ENCODE peak calls at places on chromosome 21, in six cellular contexts. One of them, this sample, is unnamed.

GRCh38 chr21:39120876-39121599 is 62.2 kb downstream of the PSMG1 start:
- DNase-seq in GM13977: no peak
- DNase-seq in effector CD4-positive, alpha-beta T cell: no peak
- DNase-seq in iPS-NIHi11: peak
- DNase-seq in NCI-H1930: no peak
- DNase-seq in nephron progenitor cell: peak
- DNase-seq in this sample: no peak

GRCh38 chr21:35840197-35840799 is 220.0 kb downstream of the SETD4 start:
- DNase-seq in GM13977: peak
- DNase-seq in effector CD4-positive, alpha-beta T cell: peak
- DNase-seq in iPS-NIHi11: peak
- DNase-seq in NCI-H1930: peak
- DNase-seq in nephron progenitor cell: peak
- DNase-seq in this sample: no peak

GRCh38 chr21:43192501-43193081 is 23.8 kb downstream of the CRYAA start:
- DNase-seq in GM13977: no peak
- DNase-seq in effector CD4-positive, alpha-beta T cell: no peak
- DNase-seq in iPS-NIHi11: no peak
- DNase-seq in NCI-H1930: no peak
- DNase-seq in nephron progenitor cell: no peak
- DNase-seq in this sample: no peak

GRCh38 chr21:33587792-33588484 is 546 bp downstream of the DONSON start:
- DNase-seq in GM13977: peak
- DNase-seq in effector CD4-positive, alpha-beta T cell: no peak
- DNase-seq in iPS-NIHi11: peak
- DNase-seq in NCI-H1930: no peak
- DNase-seq in nephron progenitor cell: peak
- DNase-seq in this sample: peak

GRCh38 chr21:28754127-28754611 is 238.5 kb downstream of the LTN1 start:
- DNase-seq in GM13977: no peak
- DNase-seq in effector CD4-positive, alpha-beta T cell: no peak
- DNase-seq in iPS-NIHi11: no peak
- DNase-seq in NCI-H1930: no peak
- DNase-seq in nephron progenitor cell: no peak
- DNase-seq in this sample: no peak

GRCh38 chr21:36709030-36709867 is 10.3 kb downstream of the SIM2 start:
- DNase-seq in GM13977: peak
- DNase-seq in effector CD4-positive, alpha-beta T cell: no peak
- DNase-seq in iPS-NIHi11: no peak
- DNase-seq in NCI-H1930: no peak
- DNase-seq in nephron progenitor cell: no peak
- DNase-seq in this sample: no peak

GRCh38 chr21:42971897-42972275 is 2.5 kb upstream of the PKNOX1 start:
- DNase-seq in GM13977: peak
- DNase-seq in effector CD4-positive, alpha-beta T cell: no peak
- DNase-seq in iPS-NIHi11: no peak
- DNase-seq in NCI-H1930: no peak
- DNase-seq in nephron progenitor cell: no peak
- DNase-seq in this sample: no peak

GRCh38 chr21:36141513-36141925 is 6.6 kb downstream of the CBR3 start:
- DNase-seq in GM13977: peak
- DNase-seq in effector CD4-positive, alpha-beta T cell: peak
- DNase-seq in iPS-NIHi11: peak
- DNase-seq in NCI-H1930: peak
- DNase-seq in nephron progenitor cell: peak
- DNase-seq in this sample: peak

GRCh38 chr21:37904879-37905278 is 11.4 kb downstream of the KCNJ6 start:
- DNase-seq in GM13977: no peak
- DNase-seq in effector CD4-positive, alpha-beta T cell: no peak
- DNase-seq in iPS-NIHi11: no peak
- DNase-seq in NCI-H1930: no peak
- DNase-seq in nephron progenitor cell: no peak
- DNase-seq in this sample: no peak

GRCh38 chr21:45365608-45366241 is 39.2 kb upstream of the COL18A1 start:
- DNase-seq in GM13977: no peak
- DNase-seq in effector CD4-positive, alpha-beta T cell: no peak
- DNase-seq in iPS-NIHi11: peak
- DNase-seq in NCI-H1930: no peak
- DNase-seq in nephron progenitor cell: no peak
- DNase-seq in this sample: no peak

GRCh38 chr21:38255718-38256117 is 1.1 kb upstream of the KCNJ15 start:
- DNase-seq in GM13977: no peak
- DNase-seq in effector CD4-positive, alpha-beta T cell: no peak
- DNase-seq in iPS-NIHi11: no peak
- DNase-seq in NCI-H1930: no peak
- DNase-seq in nephron progenitor cell: no peak
- DNase-seq in this sample: no peak

GRCh38 chr21:30190554-30190953 is 23.9 kb upstream of the CLDN17 start:
- DNase-seq in GM13977: no peak
- DNase-seq in effector CD4-positive, alpha-beta T cell: no peak
- DNase-seq in iPS-NIHi11: no peak
- DNase-seq in NCI-H1930: no peak
- DNase-seq in nephron progenitor cell: no peak
- DNase-seq in this sample: no peak

GRCh38 chr21:43774163-43774562 is 1.9 kb downstream of the CSTB start:
- DNase-seq in GM13977: no peak
- DNase-seq in effector CD4-positive, alpha-beta T cell: no peak
- DNase-seq in iPS-NIHi11: no peak
- DNase-seq in NCI-H1930: no peak
- DNase-seq in nephron progenitor cell: no peak
- DNase-seq in this sample: no peak

GRCh38 chr21:37210017-37210593 is 57.0 kb downstream of the VPS26C start:
- DNase-seq in GM13977: no peak
- DNase-seq in effector CD4-positive, alpha-beta T cell: no peak
- DNase-seq in iPS-NIHi11: no peak
- DNase-seq in NCI-H1930: no peak
- DNase-seq in nephron progenitor cell: no peak
- DNase-seq in this sample: peak

GRCh38 chr21:37862536-37862935 is 53.7 kb downstream of the KCNJ6 start:
- DNase-seq in GM13977: peak
- DNase-seq in effector CD4-positive, alpha-beta T cell: no peak
- DNase-seq in iPS-NIHi11: peak
- DNase-seq in NCI-H1930: no peak
- DNase-seq in nephron progenitor cell: no peak
- DNase-seq in this sample: no peak

GRCh38 chr21:25361097-25361496 is 246.2 kb downstream of the MRPL39 start:
- DNase-seq in GM13977: no peak
- DNase-seq in effector CD4-positive, alpha-beta T cell: no peak
- DNase-seq in iPS-NIHi11: no peak
- DNase-seq in NCI-H1930: no peak
- DNase-seq in nephron progenitor cell: no peak
- DNase-seq in this sample: no peak

GRCh38 chr21:15141236-15141970 is 76.6 kb upstream of the NRIP1 start:
- DNase-seq in GM13977: no peak
- DNase-seq in effector CD4-positive, alpha-beta T cell: no peak
- DNase-seq in iPS-NIHi11: peak
- DNase-seq in NCI-H1930: no peak
- DNase-seq in nephron progenitor cell: no peak
- DNase-seq in this sample: no peak

GRCh38 chr21:45768741-45769049 is 125.2 kb downstream of the PCBP3 start:
- DNase-seq in GM13977: no peak
- DNase-seq in effector CD4-positive, alpha-beta T cell: no peak
- DNase-seq in iPS-NIHi11: peak
- DNase-seq in NCI-H1930: no peak
- DNase-seq in nephron progenitor cell: no peak
- DNase-seq in this sample: no peak

GRCh38 chr21:31732891-31733520 is 1.1 kb upstream of the SCAF4 start:
- DNase-seq in GM13977: no peak
- DNase-seq in effector CD4-positive, alpha-beta T cell: peak
- DNase-seq in iPS-NIHi11: peak
- DNase-seq in NCI-H1930: no peak
- DNase-seq in nephron progenitor cell: peak
- DNase-seq in this sample: no peak

GRCh38 chr21:44970766-44971671 is 31.2 kb downstream of the SLX9 start:
- DNase-seq in GM13977: no peak
- DNase-seq in effector CD4-positive, alpha-beta T cell: no peak
- DNase-seq in iPS-NIHi11: no peak
- DNase-seq in NCI-H1930: no peak
- DNase-seq in nephron progenitor cell: no peak
- DNase-seq in this sample: no peak

GRCh38 chr21:25323356-25323949 is 283.8 kb downstream of the MRPL39 start:
- DNase-seq in GM13977: no peak
- DNase-seq in effector CD4-positive, alpha-beta T cell: no peak
- DNase-seq in iPS-NIHi11: no peak
- DNase-seq in NCI-H1930: no peak
- DNase-seq in nephron progenitor cell: no peak
- DNase-seq in this sample: no peak

GRCh38 chr21:34521561-34521960 is 9.6 kb upstream of the KCNE1 start:
- DNase-seq in GM13977: no peak
- DNase-seq in effector CD4-positive, alpha-beta T cell: no peak
- DNase-seq in iPS-NIHi11: no peak
- DNase-seq in NCI-H1930: no peak
- DNase-seq in nephron progenitor cell: no peak
- DNase-seq in this sample: no peak

GRCh38 chr21:46472246-46472645 is 13.6 kb downstream of the DIP2A start:
- DNase-seq in GM13977: no peak
- DNase-seq in effector CD4-positive, alpha-beta T cell: no peak
- DNase-seq in iPS-NIHi11: no peak
- DNase-seq in NCI-H1930: no peak
- DNase-seq in nephron progenitor cell: no peak
- DNase-seq in this sample: no peak

GRCh38 chr21:35906587-35906986 is 153.7 kb downstream of the SETD4 start:
- DNase-seq in GM13977: no peak
- DNase-seq in effector CD4-positive, alpha-beta T cell: no peak
- DNase-seq in iPS-NIHi11: no peak
- DNase-seq in NCI-H1930: no peak
- DNase-seq in nephron progenitor cell: no peak
- DNase-seq in this sample: no peak

GRCh38 chr21:44874497-44875331 is 1.2 kb upstream of the PTTG1IP start:
- DNase-seq in GM13977: peak
- DNase-seq in effector CD4-positive, alpha-beta T cell: no peak
- DNase-seq in iPS-NIHi11: no peak
- DNase-seq in NCI-H1930: no peak
- DNase-seq in nephron progenitor cell: peak
- DNase-seq in this sample: peak

GRCh38 chr21:42421018-42421793 is 17.5 kb downstream of the UBASH3A start:
- DNase-seq in GM13977: no peak
- DNase-seq in effector CD4-positive, alpha-beta T cell: no peak
- DNase-seq in iPS-NIHi11: no peak
- DNase-seq in NCI-H1930: no peak
- DNase-seq in nephron progenitor cell: no peak
- DNase-seq in this sample: no peak

This sample was measured in GM06990.